ENCODE peak calls at places on chromosomes 13 and 19, in five cellular contexts. One of them, this sample, is unnamed.

GRCh38 chr13:113015826-113016525 is 47.0 kb downstream of the MCF2L start:
- DNase-seq in suprapubic skin: no peak
- DNase-seq in foreskin fibroblast: no peak
- DNase-seq in cardiac fibroblast: no peak
- DNase-seq in upper lobe of left lung: peak
- DNase-seq in this sample: no peak

GRCh38 chr13:20457670-20458069 is 68.0 kb downstream of the CRYL1 start:
- DNase-seq in cardiac fibroblast: no peak
- DNase-seq in foreskin fibroblast: no peak
- DNase-seq in suprapubic skin: no peak
- DNase-seq in upper lobe of left lung: no peak
- DNase-seq in this sample: no peak

GRCh38 chr13:67238277-67238859 is 8.2 kb upstream of the PCDH9 start:
- DNase-seq in suprapubic skin: no peak
- DNase-seq in cardiac fibroblast: peak
- DNase-seq in foreskin fibroblast: no peak
- DNase-seq in upper lobe of left lung: no peak
- DNase-seq in this sample: no peak

GRCh38 chr19:48836089-48837017 is at the start of gene HSD17B14:
- DNase-seq in foreskin fibroblast: peak
- DNase-seq in suprapubic skin: peak
- DNase-seq in cardiac fibroblast: no peak
- DNase-seq in upper lobe of left lung: peak
- DNase-seq in this sample: no peak

GRCh38 chr19:19750842-19751790 is 18.2 kb upstream of the ZNF14 start:
- DNase-seq in cardiac fibroblast: no peak
- DNase-seq in upper lobe of left lung: peak
- DNase-seq in foreskin fibroblast: no peak
- DNase-seq in suprapubic skin: no peak
- DNase-seq in this sample: no peak

GRCh38 chr19:20964798-20965197 is 41.7 kb downstream of the ZNF85 start:
- DNase-seq in upper lobe of left lung: no peak
- DNase-seq in suprapubic skin: no peak
- DNase-seq in foreskin fibroblast: no peak
- DNase-seq in cardiac fibroblast: no peak
- DNase-seq in this sample: no peak

GRCh38 chr13:110421696-110422395 is 114.8 kb downstream of the COL4A2 start:
- DNase-seq in upper lobe of left lung: no peak
- DNase-seq in foreskin fibroblast: peak
- DNase-seq in suprapubic skin: no peak
- DNase-seq in cardiac fibroblast: peak
- DNase-seq in this sample: no peak

GRCh38 chr13:102136735-102137296 is 265.0 kb downstream of the FGF14 start:
- DNase-seq in upper lobe of left lung: no peak
- DNase-seq in suprapubic skin: no peak
- DNase-seq in cardiac fibroblast: no peak
- DNase-seq in foreskin fibroblast: peak
- DNase-seq in this sample: no peak

GRCh38 chr19:38653028-38653571 is 5.7 kb downstream of the ACTN4 start:
- DNase-seq in cardiac fibroblast: peak
- DNase-seq in suprapubic skin: no peak
- DNase-seq in foreskin fibroblast: no peak
- DNase-seq in upper lobe of left lung: no peak
- DNase-seq in this sample: no peak

GRCh38 chr19:17358395-17358794 is 18.7 kb downstream of the PLVAP start:
- DNase-seq in foreskin fibroblast: peak
- DNase-seq in suprapubic skin: no peak
- DNase-seq in upper lobe of left lung: no peak
- DNase-seq in cardiac fibroblast: peak
- DNase-seq in this sample: no peak

GRCh38 chr19:35184884-35185283 is 30.3 kb downstream of the FXYD5 start:
- DNase-seq in suprapubic skin: no peak
- DNase-seq in cardiac fibroblast: no peak
- DNase-seq in foreskin fibroblast: no peak
- DNase-seq in upper lobe of left lung: no peak
- DNase-seq in this sample: no peak

GRCh38 chr19:41321600-41322270 is 11.8 kb downstream of the CCDC97 start:
- DNase-seq in suprapubic skin: no peak
- DNase-seq in cardiac fibroblast: peak
- DNase-seq in foreskin fibroblast: peak
- DNase-seq in upper lobe of left lung: no peak
- DNase-seq in this sample: no peak

GRCh38 chr13:80562423-80562822 is 221.5 kb upstream of the SPRY2 start:
- DNase-seq in foreskin fibroblast: no peak
- DNase-seq in suprapubic skin: no peak
- DNase-seq in upper lobe of left lung: no peak
- DNase-seq in cardiac fibroblast: no peak
- DNase-seq in this sample: no peak

GRCh38 chr13:113935081-113935511 is 38.8 kb downstream of the C13orf46 start:
- DNase-seq in foreskin fibroblast: no peak
- DNase-seq in cardiac fibroblast: no peak
- DNase-seq in upper lobe of left lung: no peak
- DNase-seq in suprapubic skin: peak
- DNase-seq in this sample: no peak

GRCh38 chr19:6238643-6239281 is 41.0 kb downstream of the MLLT1 start:
- DNase-seq in suprapubic skin: no peak
- DNase-seq in upper lobe of left lung: peak
- DNase-seq in cardiac fibroblast: peak
- DNase-seq in foreskin fibroblast: no peak
- DNase-seq in this sample: no peak

GRCh38 chr19:50003810-50004419 is 21.3 kb downstream of the VRK3 start:
- DNase-seq in suprapubic skin: no peak
- DNase-seq in upper lobe of left lung: no peak
- DNase-seq in cardiac fibroblast: peak
- DNase-seq in foreskin fibroblast: peak
- DNase-seq in this sample: no peak

GRCh38 chr13:105474983-105475382 is 1060.5 kb downstream of the EFNB2 start:
- DNase-seq in upper lobe of left lung: no peak
- DNase-seq in suprapubic skin: no peak
- DNase-seq in cardiac fibroblast: no peak
- DNase-seq in foreskin fibroblast: no peak
- DNase-seq in this sample: no peak

GRCh38 chr19:14375055-14375581 is 6.1 kb upstream of the ADGRE5 start:
- DNase-seq in foreskin fibroblast: no peak
- DNase-seq in upper lobe of left lung: peak
- DNase-seq in suprapubic skin: no peak
- DNase-seq in cardiac fibroblast: no peak
- DNase-seq in this sample: peak

GRCh38 chr13:27665333-27665732 is 43.6 kb downstream of the POLR1D start:
- DNase-seq in foreskin fibroblast: no peak
- DNase-seq in upper lobe of left lung: no peak
- DNase-seq in suprapubic skin: no peak
- DNase-seq in cardiac fibroblast: no peak
- DNase-seq in this sample: no peak

GRCh38 chr19:35719402-35720162 is 1.8 kb downstream of the KMT2B start:
- DNase-seq in suprapubic skin: no peak
- DNase-seq in cardiac fibroblast: no peak
- DNase-seq in upper lobe of left lung: peak
- DNase-seq in foreskin fibroblast: no peak
- DNase-seq in this sample: no peak

GRCh38 chr13:60936281-60936680 is 479.4 kb downstream of the PCDH20 start:
- DNase-seq in cardiac fibroblast: no peak
- DNase-seq in suprapubic skin: no peak
- DNase-seq in upper lobe of left lung: no peak
- DNase-seq in foreskin fibroblast: no peak
- DNase-seq in this sample: no peak

GRCh38 chr19:40519352-40520322 is 52.8 kb downstream of the SPTBN4 start:
- DNase-seq in upper lobe of left lung: peak
- DNase-seq in suprapubic skin: no peak
- DNase-seq in cardiac fibroblast: peak
- DNase-seq in foreskin fibroblast: peak
- DNase-seq in this sample: no peak

GRCh38 chr13:85508683-85509329 is 290.4 kb downstream of the SLITRK6 start:
- DNase-seq in cardiac fibroblast: no peak
- DNase-seq in foreskin fibroblast: peak
- DNase-seq in suprapubic skin: no peak
- DNase-seq in upper lobe of left lung: peak
- DNase-seq in this sample: no peak

GRCh38 chr19:51012661-51013190 is 6.8 kb downstream of the KLK10 start:
- DNase-seq in suprapubic skin: no peak
- DNase-seq in foreskin fibroblast: no peak
- DNase-seq in cardiac fibroblast: no peak
- DNase-seq in upper lobe of left lung: no peak
- DNase-seq in this sample: no peak

GRCh38 chr13:51778407-51778806 is 25.6 kb downstream of the DHRS12 start:
- DNase-seq in upper lobe of left lung: no peak
- DNase-seq in foreskin fibroblast: no peak
- DNase-seq in cardiac fibroblast: no peak
- DNase-seq in suprapubic skin: no peak
- DNase-seq in this sample: no peak

GRCh38 chr19:8512115-8512967 is 1.6 kb downstream of the ZNF414 start:
- DNase-seq in foreskin fibroblast: no peak
- DNase-seq in upper lobe of left lung: peak
- DNase-seq in cardiac fibroblast: peak
- DNase-seq in suprapubic skin: no peak
- DNase-seq in this sample: no peak

GRCh38 chr13:27476943-27477681 is 26.7 kb upstream of the MTIF3 start:
- DNase-seq in cardiac fibroblast: peak
- DNase-seq in foreskin fibroblast: peak
- DNase-seq in upper lobe of left lung: peak
- DNase-seq in suprapubic skin: no peak
- DNase-seq in this sample: no peak

GRCh38 chr13:51806571-51806970 is 2.6 kb upstream of the DHRS12 start:
- DNase-seq in cardiac fibroblast: peak
- DNase-seq in upper lobe of left lung: no peak
- DNase-seq in foreskin fibroblast: no peak
- DNase-seq in suprapubic skin: no peak
- DNase-seq in this sample: no peak

GRCh38 chr13:110138700-110139036 is 168.3 kb downstream of the COL4A1 start:
- DNase-seq in upper lobe of left lung: no peak
- DNase-seq in foreskin fibroblast: no peak
- DNase-seq in cardiac fibroblast: no peak
- DNase-seq in suprapubic skin: no peak
- DNase-seq in this sample: no peak

GRCh38 chr19:31943305-31943704 is 402.1 kb upstream of the ZNF507 start:
- DNase-seq in upper lobe of left lung: no peak
- DNase-seq in cardiac fibroblast: no peak
- DNase-seq in foreskin fibroblast: no peak
- DNase-seq in suprapubic skin: no peak
- DNase-seq in this sample: no peak
- TF ChIP-seq CTCF in upper lobe of left lung: no peak
- TF ChIP-seq CTCF in cardiac fibroblast: no peak
- TF ChIP-seq CTCF in foreskin fibroblast: no peak
- TF ChIP-seq CTCF in suprapubic skin: no peak
- TF ChIP-seq CTCF in this sample: no peak

GRCh38 chr13:44648392-44649117 is 72.4 kb upstream of the TSC22D1 start:
- DNase-seq in foreskin fibroblast: peak
- DNase-seq in cardiac fibroblast: peak
- DNase-seq in suprapubic skin: no peak
- DNase-seq in upper lobe of left lung: no peak
- DNase-seq in this sample: no peak
- TF ChIP-seq CTCF in foreskin fibroblast: peak
- TF ChIP-seq CTCF in cardiac fibroblast: peak
- TF ChIP-seq CTCF in suprapubic skin: no peak
- TF ChIP-seq CTCF in upper lobe of left lung: no peak
- TF ChIP-seq CTCF in this sample: no peak

DNA sequence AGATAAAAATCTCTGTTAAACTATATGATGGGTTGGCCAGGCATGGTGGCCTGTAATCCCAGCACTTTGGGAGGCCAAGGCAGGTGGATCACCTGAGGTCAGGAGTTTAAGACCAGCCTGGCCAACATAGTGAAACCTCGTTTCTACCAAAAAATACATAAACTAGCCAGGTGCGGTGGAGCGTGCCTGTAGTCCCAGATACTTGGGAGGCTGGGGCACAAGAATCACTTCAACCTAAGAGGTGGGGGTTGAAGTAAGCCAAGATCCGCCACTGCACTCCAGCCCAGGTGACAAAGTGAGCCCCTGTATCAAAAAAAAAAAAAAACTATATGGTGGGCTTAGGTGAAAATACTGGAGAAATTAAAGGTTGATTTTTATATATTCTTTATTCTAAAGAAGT is 11.3 kb downstream of the TBC1D4 start:
- DNase-seq in upper lobe of left lung: no peak
- DNase-seq in suprapubic skin: no peak
- DNase-seq in cardiac fibroblast: no peak
- DNase-seq in foreskin fibroblast: no peak
- DNase-seq in this sample: no peak
- TF ChIP-seq CTCF in upper lobe of left lung: no peak
- TF ChIP-seq CTCF in suprapubic skin: no peak
- TF ChIP-seq CTCF in cardiac fibroblast: no peak
- TF ChIP-seq CTCF in foreskin fibroblast: no peak
- TF ChIP-seq CTCF in this sample: no peak

GRCh38 chr19:12695090-12695489 is 1.3 kb downstream of the FBXW9 start:
- DNase-seq in suprapubic skin: no peak
- DNase-seq in upper lobe of left lung: no peak
- DNase-seq in foreskin fibroblast: no peak
- DNase-seq in cardiac fibroblast: no peak
- DNase-seq in this sample: no peak

GRCh38 chr19:12695997-12696365 is 450 bp downstream of the FBXW9 start:
- DNase-seq in cardiac fibroblast: no peak
- DNase-seq in foreskin fibroblast: no peak
- DNase-seq in suprapubic skin: no peak
- DNase-seq in upper lobe of left lung: peak
- DNase-seq in this sample: no peak

GRCh38 chr19:12695514-12695913 is 917 bp downstream of the FBXW9 start:
- DNase-seq in cardiac fibroblast: no peak
- DNase-seq in suprapubic skin: no peak
- DNase-seq in upper lobe of left lung: no peak
- DNase-seq in foreskin fibroblast: no peak
- DNase-seq in this sample: no peak

GRCh38 chr19:12698138-12698537 is 1.7 kb upstream of the FBXW9 start:
- DNase-seq in suprapubic skin: no peak
- DNase-seq in upper lobe of left lung: no peak
- DNase-seq in foreskin fibroblast: no peak
- DNase-seq in cardiac fibroblast: no peak
- DNase-seq in this sample: no peak

DNA sequence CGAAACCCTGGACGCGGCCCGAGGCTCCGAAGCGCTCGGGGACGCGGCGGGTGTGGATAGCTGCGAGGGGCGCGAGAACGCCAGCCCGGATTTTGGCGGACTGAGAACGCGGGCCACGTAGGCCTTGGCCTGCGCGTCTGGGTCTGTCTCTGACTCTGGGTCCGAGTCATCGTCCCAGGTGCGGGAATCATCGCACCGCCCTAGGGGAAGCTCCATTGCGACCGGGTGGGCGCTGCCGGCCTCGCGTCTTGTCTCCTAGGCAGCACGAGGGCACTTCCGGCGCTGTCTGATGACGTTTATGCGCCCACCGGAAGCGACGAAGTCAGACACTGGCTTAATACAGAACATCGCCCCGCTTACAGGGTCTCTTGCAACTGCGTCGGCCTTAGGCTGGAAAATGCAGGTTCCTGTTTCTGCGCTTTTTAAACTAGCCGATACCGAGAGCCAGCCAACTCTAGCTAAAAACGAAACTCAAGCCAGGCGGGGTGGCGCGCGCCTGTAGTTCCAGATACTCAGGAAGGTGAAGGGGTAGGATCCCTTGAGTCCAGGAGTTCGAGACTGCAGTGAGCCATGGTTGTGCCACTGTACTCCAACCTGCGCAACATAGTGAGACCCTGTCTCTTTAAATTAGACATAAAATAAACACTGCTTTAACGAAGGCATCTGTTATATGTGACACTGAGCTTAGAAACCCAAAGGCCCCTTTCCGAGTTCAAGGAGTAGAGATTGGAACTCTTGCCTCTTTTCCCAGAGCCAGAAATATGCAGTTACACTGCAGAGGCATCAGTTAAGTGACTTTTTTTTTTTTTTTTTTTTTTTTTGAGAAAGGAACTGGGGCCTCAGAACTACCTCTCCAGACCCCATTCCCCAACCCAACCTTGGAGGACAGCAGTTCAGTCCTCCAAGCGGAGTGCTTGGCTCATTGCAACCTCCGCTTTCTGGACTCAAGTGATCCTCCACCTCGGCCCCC is at the start of gene FBXW9:
- DNase-seq in suprapubic skin: peak
- DNase-seq in foreskin fibroblast: peak
- DNase-seq in cardiac fibroblast: peak
- DNase-seq in upper lobe of left lung: peak
- DNase-seq in this sample: peak
- TF ChIP-seq CTCF in suprapubic skin: no peak
- TF ChIP-seq CTCF in foreskin fibroblast: no peak
- TF ChIP-seq CTCF in cardiac fibroblast: no peak
- TF ChIP-seq CTCF in upper lobe of left lung: no peak
- TF ChIP-seq CTCF in this sample: no peak

This sample was measured in activated B cell treated with CpG ODN at 0.5 μM for 24 hours.